ENCODE peak calls at places on chromosomes 16 and 17, in eight cellular contexts. P, X, F, C, J, O, V and G are unnamed samples.

GRCh38 chr16:66486199-66486772 is 59.2 kb downstream of the BEAN1 start:
- DNase-seq in P (no peak), X (no peak), F (no peak), C (peak), J (no peak), O (peak), V (no peak), G (no peak)

GRCh38 chr17:45255358-45255757 is 6.5 kb downstream of the SPATA32 start:
- DNase-seq in P (no peak), X (no peak), F (no peak), C (no peak), J (no peak), O (no peak), V (no peak), G (no peak)

GRCh38 chr16:49748322-49748721 is 107.6 kb downstream of the ZNF423 start:
- DNase-seq in P (no peak), X (no peak), F (no peak), C (no peak), J (no peak), O (no peak), V (no peak), G (no peak)

GRCh38 chr16:18804540-18804939 is 3.2 kb upstream of the ARL6IP1 start:
- DNase-seq in P (no peak), X (no peak), F (no peak), C (no peak), J (no peak), O (no peak), V (no peak), G (no peak)

GRCh38 chr16:64416232-64417010 is 705.4 kb downstream of the CDH11 start:
- DNase-seq in P (no peak), X (no peak), F (no peak), C (no peak), J (peak), O (no peak), V (no peak), G (no peak)

GRCh38 chr17:66506641-66507040 is 204.2 kb downstream of the PRKCA start:
- DNase-seq in P (no peak), X (no peak), F (no peak), C (no peak), J (peak), O (no peak), V (no peak), G (no peak)

GRCh38 chr16:53504665-53505064 is 1.7 kb upstream of the AKTIP start:
- DNase-seq in P (peak), X (no peak), F (no peak), C (no peak), J (peak), O (no peak), V (no peak), G (no peak)

GRCh38 chr16:8675183-8676159 is 1.1 kb downstream of the ABAT start:
- DNase-seq in P (no peak), X (no peak), F (peak), C (no peak), J (no peak), O (no peak), V (peak), G (peak)

GRCh38 chr17:61402978-61403845 is 3.6 kb downstream of the TBX2 start:
- DNase-seq in P (no peak), X (no peak), F (no peak), C (peak), J (peak), O (no peak), V (no peak), G (no peak)

GRCh38 chr17:72952220-72952619 is 140.3 kb downstream of the SLC39A11 start:
- DNase-seq in P (no peak), X (no peak), F (no peak), C (no peak), J (no peak), O (no peak), V (no peak), G (no peak)

GRCh38 chr16:1309888-1310831 is 724 bp downstream of the UBE2I start:
- DNase-seq in P (peak), X (peak), F (peak), C (peak), J (peak), O (no peak), V (peak), G (peak)

GRCh38 chr16:65377131-65377649 is 255.3 kb upstream of the CDH11 start:
- DNase-seq in P (no peak), X (no peak), F (no peak), C (no peak), J (no peak), O (no peak), V (no peak), G (no peak)

GRCh38 chr17:27446569-27447301 is 9.5 kb upstream of the KSR1 start:
- DNase-seq in P (no peak), X (peak), F (peak), C (no peak), J (peak), O (no peak), V (no peak), G (no peak)

GRCh38 chr17:73304971-73305786 is 6.6 kb downstream of the CDC42EP4 start:
- DNase-seq in P (no peak), X (peak), F (no peak), C (peak), J (peak), O (no peak), V (no peak), G (no peak)

GRCh38 chr16:80058236-80058635 is 457.7 kb upstream of the MAF start:
- DNase-seq in P (no peak), X (no peak), F (no peak), C (peak), J (no peak), O (no peak), V (no peak), G (no peak)

GRCh38 chr16:5066511-5066910 is 755 bp upstream of the C16orf89 start:
- DNase-seq in P (no peak), X (no peak), F (no peak), C (no peak), J (no peak), O (no peak), V (no peak), G (no peak)

GRCh38 chr16:70432800-70433455 is 6.0 kb downstream of the ST3GAL2 start:
- DNase-seq in P (no peak), X (no peak), F (no peak), C (no peak), J (peak), O (no peak), V (no peak), G (no peak)

GRCh38 chr17:58734040-58734439 is 21.6 kb upstream of the PPM1E start:
- DNase-seq in P (no peak), X (no peak), F (no peak), C (no peak), J (no peak), O (no peak), V (no peak), G (no peak)

GRCh38 chr17:45783593-45784292 is 377 bp upstream of the CRHR1 start:
- DNase-seq in P (no peak), X (no peak), F (no peak), C (no peak), J (no peak), O (no peak), V (no peak), G (no peak)

GRCh38 chr17:44241104-44241503 is 21.6 kb upstream of the UBTF start:
- DNase-seq in P (no peak), X (no peak), F (no peak), C (no peak), J (no peak), O (no peak), V (no peak), G (no peak)

GRCh38 chr16:11585460-11586374 is 1.0 kb downstream of the LITAF start:
- DNase-seq in P (no peak), X (peak), F (peak), C (no peak), J (peak), O (no peak), V (no peak), G (no peak)

GRCh38 chr17:44914148-44914547 is 1.2 kb downstream of the GFAP start:
- DNase-seq in P (no peak), X (no peak), F (no peak), C (no peak), J (no peak), O (peak), V (no peak), G (no peak)

GRCh38 chr16:68251812-68252211 is 6.6 kb downstream of the PLA2G15 start:
- DNase-seq in P (no peak), X (no peak), F (no peak), C (no peak), J (no peak), O (no peak), V (no peak), G (no peak)

GRCh38 chr17:78929908-78930775 is 5.0 kb upstream of the TIMP2 start:
- DNase-seq in P (no peak), X (no peak), F (no peak), C (no peak), J (peak), O (no peak), V (no peak), G (no peak)

GRCh38 chr16:58411736-58412614 is 19.7 kb downstream of the GINS3 start:
- DNase-seq in P (no peak), X (no peak), F (no peak), C (no peak), J (no peak), O (no peak), V (no peak), G (no peak)

GRCh38 chr16:74769791-74770190 is 4.8 kb downstream of the FA2H start:
- DNase-seq in P (no peak), X (no peak), F (no peak), C (no peak), J (no peak), O (no peak), V (no peak), G (no peak)

GRCh38 chr16:30786936-30787612 is at the start of gene ZNF629:
- DNase-seq in P (no peak), X (peak), F (peak), C (peak), J (peak), O (peak), V (no peak), G (no peak)

GRCh38 chr17:2545393-2545792 is 33.7 kb upstream of the METTL16 start:
- DNase-seq in P (no peak), X (no peak), F (no peak), C (no peak), J (no peak), O (no peak), V (no peak), G (no peak)

GRCh38 chr16:16938980-16939379 is 531.8 kb downstream of the XYLT1 start:
- DNase-seq in P (no peak), X (no peak), F (no peak), C (no peak), J (no peak), O (no peak), V (no peak), G (no peak)

GRCh38 chr16:58815188-58815888 is 81.2 kb upstream of the GOT2 start:
- DNase-seq in P (no peak), X (no peak), F (no peak), C (no peak), J (peak), O (no peak), V (no peak), G (no peak)

GRCh38 chr16:30108059-30108855 is 5.1 kb downstream of the GDPD3 start:
- DNase-seq in P (no peak), X (no peak), F (no peak), C (no peak), J (no peak), O (no peak), V (no peak), G (no peak)